ENCODE peak calls at places on chromosomes 1 and 21, in ten cellular contexts. One of them, this sample, is unnamed.

GRCh38 chr21:42864812-42865211 is 14.5 kb downstream of the WDR4 start:
- DNase-seq in glutamatergic neuron: no peak
- DNase-seq in AG04450: no peak
- DNase-seq in H9: no peak
- DNase-seq in activated CD4-positive, alpha-beta T cell treated with anti-CD3 and anti-CD28 coated beads, Interleukin-2, amount 50 U/mL, for 48 hours: no peak
- DNase-seq in SHP77: no peak
- DNase-seq in stimulated activated CD8-positive, alpha-beta memory T cell treated with anti-CD3 and anti-CD28 coated beads, Interleukin-2, amount 100 ng/mL, for 1 hour: no peak
- DNase-seq in left cardiac atrium: no peak
- DNase-seq in NCI-H1417: no peak
- DNase-seq in lung microvascular endothelial cell: no peak
- DNase-seq in this sample: no peak

GRCh38 chr1:28115267-28115666 is 26.9 kb upstream of the EYA3 start:
- DNase-seq in activated CD4-positive, alpha-beta T cell treated with anti-CD3 and anti-CD28 coated beads, Interleukin-2, amount 50 U/mL, for 48 hours: peak
- DNase-seq in left cardiac atrium: peak
- DNase-seq in NCI-H1417: peak
- DNase-seq in AG04450: no peak
- DNase-seq in H9: no peak
- DNase-seq in glutamatergic neuron: no peak
- DNase-seq in SHP77: no peak
- DNase-seq in stimulated activated CD8-positive, alpha-beta memory T cell treated with anti-CD3 and anti-CD28 coated beads, Interleukin-2, amount 100 ng/mL, for 1 hour: peak
- DNase-seq in lung microvascular endothelial cell: peak
- DNase-seq in this sample: peak

GRCh38 chr1:39925727-39926342 is 24.1 kb upstream of the MYCL start:
- DNase-seq in glutamatergic neuron: no peak
- DNase-seq in left cardiac atrium: no peak
- DNase-seq in lung microvascular endothelial cell: no peak
- DNase-seq in AG04450: no peak
- DNase-seq in activated CD4-positive, alpha-beta T cell treated with anti-CD3 and anti-CD28 coated beads, Interleukin-2, amount 50 U/mL, for 48 hours: no peak
- DNase-seq in NCI-H1417: no peak
- DNase-seq in stimulated activated CD8-positive, alpha-beta memory T cell treated with anti-CD3 and anti-CD28 coated beads, Interleukin-2, amount 100 ng/mL, for 1 hour: no peak
- DNase-seq in SHP77: no peak
- DNase-seq in H9: no peak
- DNase-seq in this sample: no peak

GRCh38 chr1:180988221-180988826 is 34.3 kb downstream of the STX6 start:
- DNase-seq in left cardiac atrium: no peak
- DNase-seq in stimulated activated CD8-positive, alpha-beta memory T cell treated with anti-CD3 and anti-CD28 coated beads, Interleukin-2, amount 100 ng/mL, for 1 hour: no peak
- DNase-seq in NCI-H1417: peak
- DNase-seq in lung microvascular endothelial cell: peak
- DNase-seq in activated CD4-positive, alpha-beta T cell treated with anti-CD3 and anti-CD28 coated beads, Interleukin-2, amount 50 U/mL, for 48 hours: no peak
- DNase-seq in SHP77: no peak
- DNase-seq in glutamatergic neuron: no peak
- DNase-seq in H9: no peak
- DNase-seq in AG04450: no peak
- DNase-seq in this sample: no peak

GRCh38 chr1:145991799-145992412 is 4.5 kb downstream of the TXNIP start:
- DNase-seq in AG04450: no peak
- DNase-seq in lung microvascular endothelial cell: no peak
- DNase-seq in activated CD4-positive, alpha-beta T cell treated with anti-CD3 and anti-CD28 coated beads, Interleukin-2, amount 50 U/mL, for 48 hours: no peak
- DNase-seq in glutamatergic neuron: no peak
- DNase-seq in H9: no peak
- DNase-seq in SHP77: no peak
- DNase-seq in left cardiac atrium: no peak
- DNase-seq in NCI-H1417: peak
- DNase-seq in stimulated activated CD8-positive, alpha-beta memory T cell treated with anti-CD3 and anti-CD28 coated beads, Interleukin-2, amount 100 ng/mL, for 1 hour: no peak
- DNase-seq in this sample: no peak

GRCh38 chr1:44406761-44407429 is 1.8 kb downstream of the RNF220 start:
- DNase-seq in stimulated activated CD8-positive, alpha-beta memory T cell treated with anti-CD3 and anti-CD28 coated beads, Interleukin-2, amount 100 ng/mL, for 1 hour: no peak
- DNase-seq in glutamatergic neuron: peak
- DNase-seq in SHP77: no peak
- DNase-seq in activated CD4-positive, alpha-beta T cell treated with anti-CD3 and anti-CD28 coated beads, Interleukin-2, amount 50 U/mL, for 48 hours: peak
- DNase-seq in AG04450: no peak
- DNase-seq in lung microvascular endothelial cell: no peak
- DNase-seq in H9: no peak
- DNase-seq in left cardiac atrium: peak
- DNase-seq in NCI-H1417: peak
- DNase-seq in this sample: peak

GRCh38 chr1:94621802-94622201 is 80.2 kb upstream of the F3 start:
- DNase-seq in lung microvascular endothelial cell: no peak
- DNase-seq in stimulated activated CD8-positive, alpha-beta memory T cell treated with anti-CD3 and anti-CD28 coated beads, Interleukin-2, amount 100 ng/mL, for 1 hour: no peak
- DNase-seq in AG04450: no peak
- DNase-seq in SHP77: no peak
- DNase-seq in H9: no peak
- DNase-seq in left cardiac atrium: no peak
- DNase-seq in glutamatergic neuron: no peak
- DNase-seq in NCI-H1417: no peak
- DNase-seq in activated CD4-positive, alpha-beta T cell treated with anti-CD3 and anti-CD28 coated beads, Interleukin-2, amount 50 U/mL, for 48 hours: no peak
- DNase-seq in this sample: no peak

GRCh38 chr1:1292442-1292779 is 12.2 kb downstream of the SCNN1D start:
- DNase-seq in left cardiac atrium: no peak
- DNase-seq in NCI-H1417: no peak
- DNase-seq in activated CD4-positive, alpha-beta T cell treated with anti-CD3 and anti-CD28 coated beads, Interleukin-2, amount 50 U/mL, for 48 hours: no peak
- DNase-seq in SHP77: no peak
- DNase-seq in stimulated activated CD8-positive, alpha-beta memory T cell treated with anti-CD3 and anti-CD28 coated beads, Interleukin-2, amount 100 ng/mL, for 1 hour: no peak
- DNase-seq in glutamatergic neuron: peak
- DNase-seq in H9: no peak
- DNase-seq in AG04450: no peak
- DNase-seq in lung microvascular endothelial cell: no peak
- DNase-seq in this sample: no peak

GRCh38 chr1:22509815-22510214 is 53.5 kb upstream of the EPHA8 start:
- DNase-seq in left cardiac atrium: no peak
- DNase-seq in lung microvascular endothelial cell: no peak
- DNase-seq in H9: no peak
- DNase-seq in SHP77: no peak
- DNase-seq in glutamatergic neuron: no peak
- DNase-seq in AG04450: no peak
- DNase-seq in NCI-H1417: no peak
- DNase-seq in activated CD4-positive, alpha-beta T cell treated with anti-CD3 and anti-CD28 coated beads, Interleukin-2, amount 50 U/mL, for 48 hours: no peak
- DNase-seq in stimulated activated CD8-positive, alpha-beta memory T cell treated with anti-CD3 and anti-CD28 coated beads, Interleukin-2, amount 100 ng/mL, for 1 hour: no peak
- DNase-seq in this sample: no peak

GRCh38 chr1:221392453-221392852 is 349.4 kb downstream of the DUSP10 start:
- DNase-seq in NCI-H1417: no peak
- DNase-seq in H9: no peak
- DNase-seq in left cardiac atrium: peak
- DNase-seq in lung microvascular endothelial cell: peak
- DNase-seq in stimulated activated CD8-positive, alpha-beta memory T cell treated with anti-CD3 and anti-CD28 coated beads, Interleukin-2, amount 100 ng/mL, for 1 hour: no peak
- DNase-seq in activated CD4-positive, alpha-beta T cell treated with anti-CD3 and anti-CD28 coated beads, Interleukin-2, amount 50 U/mL, for 48 hours: no peak
- DNase-seq in SHP77: no peak
- DNase-seq in AG04450: peak
- DNase-seq in glutamatergic neuron: no peak
- DNase-seq in this sample: no peak

GRCh38 chr1:51189421-51190073 is 46.5 kb upstream of the RNF11 start:
- DNase-seq in H9: no peak
- DNase-seq in left cardiac atrium: peak
- DNase-seq in NCI-H1417: peak
- DNase-seq in activated CD4-positive, alpha-beta T cell treated with anti-CD3 and anti-CD28 coated beads, Interleukin-2, amount 50 U/mL, for 48 hours: no peak
- DNase-seq in AG04450: peak
- DNase-seq in SHP77: peak
- DNase-seq in lung microvascular endothelial cell: peak
- DNase-seq in glutamatergic neuron: no peak
- DNase-seq in stimulated activated CD8-positive, alpha-beta memory T cell treated with anti-CD3 and anti-CD28 coated beads, Interleukin-2, amount 100 ng/mL, for 1 hour: peak
- DNase-seq in this sample: no peak

GRCh38 chr1:48943393-48943792 is 166.7 kb upstream of the BEND5 start:
- DNase-seq in H9: no peak
- DNase-seq in SHP77: no peak
- DNase-seq in NCI-H1417: no peak
- DNase-seq in AG04450: no peak
- DNase-seq in left cardiac atrium: no peak
- DNase-seq in lung microvascular endothelial cell: no peak
- DNase-seq in stimulated activated CD8-positive, alpha-beta memory T cell treated with anti-CD3 and anti-CD28 coated beads, Interleukin-2, amount 100 ng/mL, for 1 hour: no peak
- DNase-seq in activated CD4-positive, alpha-beta T cell treated with anti-CD3 and anti-CD28 coated beads, Interleukin-2, amount 50 U/mL, for 48 hours: no peak
- DNase-seq in glutamatergic neuron: no peak
- DNase-seq in this sample: no peak

GRCh38 chr1:241605146-241605805 is 34.9 kb downstream of the CHML start:
- DNase-seq in glutamatergic neuron: no peak
- DNase-seq in NCI-H1417: peak
- DNase-seq in H9: peak
- DNase-seq in SHP77: no peak
- DNase-seq in stimulated activated CD8-positive, alpha-beta memory T cell treated with anti-CD3 and anti-CD28 coated beads, Interleukin-2, amount 100 ng/mL, for 1 hour: no peak
- DNase-seq in AG04450: no peak
- DNase-seq in lung microvascular endothelial cell: no peak
- DNase-seq in activated CD4-positive, alpha-beta T cell treated with anti-CD3 and anti-CD28 coated beads, Interleukin-2, amount 50 U/mL, for 48 hours: no peak
- DNase-seq in left cardiac atrium: no peak
- DNase-seq in this sample: no peak

GRCh38 chr1:39213511-39214002 is 9.1 kb downstream of the MACF1 start:
- DNase-seq in SHP77: no peak
- DNase-seq in H9: no peak
- DNase-seq in stimulated activated CD8-positive, alpha-beta memory T cell treated with anti-CD3 and anti-CD28 coated beads, Interleukin-2, amount 100 ng/mL, for 1 hour: no peak
- DNase-seq in NCI-H1417: no peak
- DNase-seq in lung microvascular endothelial cell: no peak
- DNase-seq in AG04450: no peak
- DNase-seq in left cardiac atrium: no peak
- DNase-seq in glutamatergic neuron: no peak
- DNase-seq in activated CD4-positive, alpha-beta T cell treated with anti-CD3 and anti-CD28 coated beads, Interleukin-2, amount 50 U/mL, for 48 hours: no peak
- DNase-seq in this sample: no peak

GRCh38 chr1:2462819-2463218 is 13.3 kb upstream of the PLCH2 start:
- DNase-seq in lung microvascular endothelial cell: no peak
- DNase-seq in SHP77: no peak
- DNase-seq in activated CD4-positive, alpha-beta T cell treated with anti-CD3 and anti-CD28 coated beads, Interleukin-2, amount 50 U/mL, for 48 hours: no peak
- DNase-seq in stimulated activated CD8-positive, alpha-beta memory T cell treated with anti-CD3 and anti-CD28 coated beads, Interleukin-2, amount 100 ng/mL, for 1 hour: no peak
- DNase-seq in NCI-H1417: no peak
- DNase-seq in H9: no peak
- DNase-seq in glutamatergic neuron: no peak
- DNase-seq in AG04450: no peak
- DNase-seq in left cardiac atrium: no peak
- DNase-seq in this sample: no peak